ENCODE peak calls at places on chromosome 21, in five cellular contexts. K, M, J, O and G are unnamed samples.

GRCh38 chr21:42209801-42210479 is 9.0 kb upstream of the ABCG1 start:
- DNase-seq in M (no peak), K (no peak), J (no peak), O (peak; percentile 12), G (no peak)

GRCh38 chr21:45640888-45641479 is 2.5 kb upstream of the PCBP3 start:
- DNase-seq in J (no peak), M (no peak), O (no peak), K (no peak), G (peak; percentile 74)

GRCh38 chr21:44946254-44947041 is 6.6 kb downstream of the SLX9 start:
- DNase-seq in M (peak; percentile 77), J (no peak), K (no peak), O (no peak), G (no peak)

GRCh38 chr21:43188181-43188580 is 19.4 kb downstream of the CRYAA start:
- DNase-seq in O (peak; percentile 1), J (no peak), M (peak; percentile 41), K (no peak), G (peak; percentile 44)

GRCh38 chr21:31157756-31158155 is 119.5 kb upstream of the KRTAP19-8 start:
- DNase-seq in M (no peak), K (no peak), O (no peak), J (no peak), G (no peak)

GRCh38 chr21:25461730-25462129 is 145.6 kb downstream of the MRPL39 start:
- DNase-seq in M (no peak), K (no peak), J (no peak), O (no peak), G (no peak)

GRCh38 chr21:42218836-42219605 is at the start of gene ABCG1:
- DNase-seq in O (peak; percentile 39), K (peak; percentile 46), M (no peak), J (peak; percentile 27), G (no peak)

GRCh38 chr21:41774467-41775151 is 7.8 kb upstream of the RIPK4 start:
- DNase-seq in M (peak; percentile 38), K (no peak), J (no peak), O (no peak), G (no peak)

GRCh38 chr21:41847066-41847804 is 31.9 kb downstream of the PRDM15 start:
- DNase-seq in K (no peak), O (no peak), M (no peak), J (no peak), G (no peak)

GRCh38 chr21:34795152-34796141 is 126.7 kb downstream of the CLIC6 start:
- DNase-seq in J (no peak), M (no peak), O (no peak), K (no peak), G (peak; percentile 86)

GRCh38 chr21:33030633-33031032 is 4.9 kb downstream of the OLIG2 start:
- DNase-seq in M (no peak), J (no peak), O (no peak), K (no peak), G (no peak)

GRCh38 chr21:44557491-44558328 is 885 bp downstream of the KRTAP10-3 start:
- DNase-seq in O (no peak), M (peak; percentile 74), J (no peak), K (no peak), G (no peak)

GRCh38 chr21:35651166-35651565 is 409.2 kb downstream of the SETD4 start:
- DNase-seq in K (no peak), M (no peak), O (no peak), J (no peak), G (no peak)

GRCh38 chr21:45405271-45405818 is 380 bp downstream of the COL18A1 start:
- DNase-seq in M (peak; percentile 85), J (no peak), K (no peak), O (no peak), G (no peak)

GRCh38 chr21:43266534-43266933 is 97.7 kb downstream of the CRYAA start:
- DNase-seq in K (no peak), O (no peak), M (no peak), J (no peak), G (no peak)

GRCh38 chr21:44038063-44038462 is 26.0 kb downstream of the TRAPPC10 start:
- DNase-seq in M (no peak), K (no peak), O (no peak), J (no peak), G (no peak)

GRCh38 chr21:35399706-35400105 is 350.6 kb upstream of the RUNX1 start:
- DNase-seq in O (no peak), J (no peak), M (no peak), K (no peak), G (no peak)

GRCh38 chr21:41926068-41926806 is 27.6 kb downstream of the C2CD2 start:
- DNase-seq in M (no peak), O (peak; percentile 32), J (no peak), K (peak; percentile 23), G (no peak)

GRCh38 chr21:16343776-16344175 is 614.0 kb downstream of the USP25 start:
- DNase-seq in K (no peak), M (no peak), O (no peak), J (no peak), G (no peak)

GRCh38 chr21:29827236-29827635 is 112.6 kb downstream of the GRIK1 start:
- DNase-seq in J (no peak), K (no peak), M (no peak), O (no peak), G (no peak)

GRCh38 chr21:41167348-41168342 is at the start of gene BACE2:
- DNase-seq in M (peak; percentile 94), O (peak; percentile 31), J (peak; percentile 62), K (peak; percentile 59), G (no peak)

GRCh38 chr21:31316488-31317169 is 27.4 kb downstream of the TIAM1 start:
- DNase-seq in M (no peak), J (no peak), O (no peak), K (no peak), G (no peak)

GRCh38 chr21:46052703-46053651 is 44.9 kb upstream of the COL6A2 start:
- DNase-seq in K (peak; percentile 41), O (peak; percentile 68), M (peak; percentile 76), J (no peak), G (peak; percentile 76)

GRCh38 chr21:36860736-36861594 is 105.5 kb downstream of the HLCS start:
- DNase-seq in K (no peak), J (no peak), O (no peak), M (no peak), G (no peak)